ENCODE peak calls at places on chromosomes 7 and 10, in ten cellular contexts. One of them, this sample, is unnamed.

GRCh38 chr7:133854739-133855138 is 272.4 kb upstream of the LRGUK start:
- DNase-seq in tibial nerve: peak
- DNase-seq in choroid plexus epithelial cell: peak
- DNase-seq in RWPE1: peak
- DNase-seq in nephron progenitor cell: no peak
- DNase-seq in cardiac muscle cell: peak
- DNase-seq in progenitor cell of endocrine pancreas: no peak
- DNase-seq in WTC11: no peak
- DNase-seq in K562: peak
- DNase-seq in tibial artery: no peak
- DNase-seq in this sample: no peak

GRCh38 chr10:35872666-35873065 is 230.6 kb upstream of the FZD8 start:
- DNase-seq in WTC11: no peak
- DNase-seq in cardiac muscle cell: no peak
- DNase-seq in RWPE1: no peak
- DNase-seq in choroid plexus epithelial cell: no peak
- DNase-seq in K562: no peak
- DNase-seq in nephron progenitor cell: no peak
- DNase-seq in tibial nerve: no peak
- DNase-seq in progenitor cell of endocrine pancreas: no peak
- DNase-seq in tibial artery: no peak
- DNase-seq in this sample: no peak

GRCh38 chr7:77331938-77332695 is 84.0 kb downstream of the GSAP start:
- DNase-seq in nephron progenitor cell: peak
- DNase-seq in WTC11: peak
- DNase-seq in cardiac muscle cell: peak
- DNase-seq in K562: peak
- DNase-seq in RWPE1: peak
- DNase-seq in tibial nerve: peak
- DNase-seq in choroid plexus epithelial cell: peak
- DNase-seq in progenitor cell of endocrine pancreas: peak
- DNase-seq in tibial artery: peak
- DNase-seq in this sample: peak

GRCh38 chr7:25196132-25196896 is 32.0 kb downstream of the NPVF start:
- DNase-seq in choroid plexus epithelial cell: peak
- DNase-seq in nephron progenitor cell: no peak
- DNase-seq in cardiac muscle cell: no peak
- DNase-seq in tibial artery: no peak
- DNase-seq in WTC11: no peak
- DNase-seq in K562: no peak
- DNase-seq in tibial nerve: no peak
- DNase-seq in RWPE1: no peak
- DNase-seq in progenitor cell of endocrine pancreas: no peak
- DNase-seq in this sample: no peak

GRCh38 chr7:47991741-47992311 is 12.4 kb upstream of the HUS1 start:
- DNase-seq in RWPE1: peak
- DNase-seq in progenitor cell of endocrine pancreas: peak
- DNase-seq in tibial artery: peak
- DNase-seq in K562: peak
- DNase-seq in cardiac muscle cell: peak
- DNase-seq in tibial nerve: peak
- DNase-seq in WTC11: peak
- DNase-seq in choroid plexus epithelial cell: peak
- DNase-seq in nephron progenitor cell: peak
- DNase-seq in this sample: peak

GRCh38 chr7:74059681-74060588 is 23.7 kb upstream of the LIMK1 start:
- DNase-seq in nephron progenitor cell: no peak
- DNase-seq in K562: no peak
- DNase-seq in progenitor cell of endocrine pancreas: no peak
- DNase-seq in choroid plexus epithelial cell: no peak
- DNase-seq in cardiac muscle cell: no peak
- DNase-seq in RWPE1: peak
- DNase-seq in tibial artery: no peak
- DNase-seq in tibial nerve: no peak
- DNase-seq in WTC11: no peak
- DNase-seq in this sample: no peak

GRCh38 chr10:79242620-79243152 is 104.6 kb upstream of the PPIF start:
- DNase-seq in tibial nerve: no peak
- DNase-seq in WTC11: peak
- DNase-seq in cardiac muscle cell: peak
- DNase-seq in nephron progenitor cell: peak
- DNase-seq in RWPE1: peak
- DNase-seq in tibial artery: peak
- DNase-seq in K562: no peak
- DNase-seq in choroid plexus epithelial cell: peak
- DNase-seq in progenitor cell of endocrine pancreas: peak
- DNase-seq in this sample: peak

GRCh38 chr7:117445206-117445605 is 17.9 kb upstream of the ASZ1 start:
- DNase-seq in K562: no peak
- DNase-seq in progenitor cell of endocrine pancreas: no peak
- DNase-seq in nephron progenitor cell: no peak
- DNase-seq in RWPE1: no peak
- DNase-seq in tibial nerve: no peak
- DNase-seq in tibial artery: no peak
- DNase-seq in cardiac muscle cell: no peak
- DNase-seq in choroid plexus epithelial cell: peak
- DNase-seq in WTC11: no peak
- DNase-seq in this sample: no peak

GRCh38 chr10:20005638-20006037 is 189.4 kb downstream of the PLXDC2 start:
- DNase-seq in WTC11: no peak
- DNase-seq in tibial artery: no peak
- DNase-seq in nephron progenitor cell: no peak
- DNase-seq in progenitor cell of endocrine pancreas: no peak
- DNase-seq in tibial nerve: no peak
- DNase-seq in RWPE1: no peak
- DNase-seq in K562: no peak
- DNase-seq in choroid plexus epithelial cell: no peak
- DNase-seq in cardiac muscle cell: no peak
- DNase-seq in this sample: no peak

GRCh38 chr7:138886501-138886917 is 88.5 kb upstream of the ATP6V0A4 start:
- DNase-seq in progenitor cell of endocrine pancreas: no peak
- DNase-seq in tibial nerve: peak
- DNase-seq in K562: peak
- DNase-seq in choroid plexus epithelial cell: peak
- DNase-seq in WTC11: no peak
- DNase-seq in cardiac muscle cell: peak
- DNase-seq in tibial artery: no peak
- DNase-seq in RWPE1: peak
- DNase-seq in nephron progenitor cell: no peak
- DNase-seq in this sample: no peak

GRCh38 chr7:27144799-27145166 is 1.3 kb upstream of the HOXA5 start:
- DNase-seq in nephron progenitor cell: peak
- DNase-seq in tibial artery: no peak
- DNase-seq in progenitor cell of endocrine pancreas: no peak
- DNase-seq in RWPE1: no peak
- DNase-seq in tibial nerve: no peak
- DNase-seq in K562: no peak
- DNase-seq in WTC11: peak
- DNase-seq in choroid plexus epithelial cell: no peak
- DNase-seq in cardiac muscle cell: no peak
- DNase-seq in this sample: no peak

GRCh38 chr7:27143022-27143949 is at the start of gene HOXA5:
- DNase-seq in RWPE1: peak
- DNase-seq in WTC11: peak
- DNase-seq in nephron progenitor cell: peak
- DNase-seq in choroid plexus epithelial cell: peak
- DNase-seq in tibial nerve: no peak
- DNase-seq in cardiac muscle cell: no peak
- DNase-seq in progenitor cell of endocrine pancreas: peak
- DNase-seq in K562: no peak
- DNase-seq in tibial artery: peak
- DNase-seq in this sample: no peak

GRCh38 chr7:27145167-27145883 is 1.8 kb upstream of the HOXA5 start:
- DNase-seq in tibial nerve: no peak
- DNase-seq in WTC11: peak
- DNase-seq in nephron progenitor cell: peak
- DNase-seq in RWPE1: no peak
- DNase-seq in progenitor cell of endocrine pancreas: no peak
- DNase-seq in tibial artery: no peak
- DNase-seq in K562: no peak
- DNase-seq in choroid plexus epithelial cell: no peak
- DNase-seq in cardiac muscle cell: no peak
- DNase-seq in this sample: no peak

GRCh38 chr7:27142562-27143021 is 889 bp downstream of the HOXA5 start:
- DNase-seq in K562: no peak
- DNase-seq in RWPE1: no peak
- DNase-seq in nephron progenitor cell: no peak
- DNase-seq in tibial nerve: no peak
- DNase-seq in WTC11: no peak
- DNase-seq in tibial artery: no peak
- DNase-seq in cardiac muscle cell: no peak
- DNase-seq in choroid plexus epithelial cell: no peak
- DNase-seq in progenitor cell of endocrine pancreas: no peak
- DNase-seq in this sample: no peak

DNA sequence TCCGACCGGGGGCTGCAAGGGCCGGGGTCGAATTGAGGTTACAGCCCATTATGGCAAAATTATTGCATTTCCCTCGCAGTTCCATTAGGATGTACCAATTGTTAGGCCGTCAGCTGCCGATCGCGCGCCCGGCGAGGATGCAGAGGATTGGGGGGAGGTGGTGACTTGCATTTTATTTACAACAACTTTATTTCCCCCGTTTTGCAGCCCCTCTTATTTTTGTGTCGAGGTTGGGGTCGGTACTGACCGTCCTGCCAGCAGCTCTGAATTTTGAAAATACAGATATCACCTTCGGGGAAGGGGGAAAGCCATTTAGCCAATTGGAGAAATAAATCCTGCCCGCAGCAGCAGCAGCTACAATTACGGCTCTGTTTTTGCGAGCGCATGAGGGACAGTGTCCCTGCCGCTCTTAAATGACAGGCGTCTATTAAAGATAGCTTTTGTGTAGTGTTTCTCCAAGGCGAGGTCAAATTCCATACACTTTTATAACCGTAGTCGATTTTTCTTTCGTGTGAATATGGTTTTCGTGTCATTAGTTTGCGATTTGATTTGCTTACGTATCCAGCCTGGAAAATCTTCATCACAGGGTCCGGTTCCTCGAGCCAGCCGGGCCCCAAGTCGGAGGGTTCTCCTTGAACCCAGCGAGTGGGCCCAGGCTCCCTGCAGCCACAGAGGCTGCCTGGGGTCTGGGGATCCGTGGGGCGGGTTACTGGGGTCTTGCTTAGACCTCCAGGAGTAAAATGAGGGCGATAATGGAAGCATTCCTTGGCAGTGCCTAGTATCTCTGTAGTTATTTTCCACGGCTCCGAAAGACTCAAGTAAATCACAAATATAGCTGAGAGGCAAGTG is 693 bp upstream of the HOXA5 start:
- DNase-seq in WTC11: no peak
- DNase-seq in tibial artery: no peak
- DNase-seq in tibial nerve: no peak
- DNase-seq in RWPE1: no peak
- DNase-seq in nephron progenitor cell: no peak
- DNase-seq in progenitor cell of endocrine pancreas: no peak
- DNase-seq in K562: no peak
- DNase-seq in cardiac muscle cell: no peak
- DNase-seq in choroid plexus epithelial cell: no peak
- DNase-seq in this sample: no peak
- TF ChIP-seq CTCF in WTC11: no peak
- TF ChIP-seq CTCF in tibial artery: no peak
- TF ChIP-seq CTCF in tibial nerve: no peak
- TF ChIP-seq CTCF in RWPE1: peak
- TF ChIP-seq CTCF in nephron progenitor cell: peak
- TF ChIP-seq CTCF in progenitor cell of endocrine pancreas: no peak
- TF ChIP-seq CTCF in K562: no peak
- TF ChIP-seq CTCF in cardiac muscle cell: no peak
- TF ChIP-seq CTCF in choroid plexus epithelial cell: no peak
- TF ChIP-seq CTCF in this sample: no peak

GRCh38 chr10:56116684-56117083 is 244.4 kb downstream of the ZWINT start:
- DNase-seq in RWPE1: no peak
- DNase-seq in cardiac muscle cell: peak
- DNase-seq in choroid plexus epithelial cell: no peak
- DNase-seq in K562: no peak
- DNase-seq in tibial nerve: no peak
- DNase-seq in nephron progenitor cell: no peak
- DNase-seq in WTC11: no peak
- DNase-seq in tibial artery: no peak
- DNase-seq in progenitor cell of endocrine pancreas: no peak
- DNase-seq in this sample: no peak
- TF ChIP-seq CTCF in RWPE1: no peak
- TF ChIP-seq CTCF in cardiac muscle cell: no peak
- TF ChIP-seq CTCF in choroid plexus epithelial cell: no peak
- TF ChIP-seq CTCF in K562: no peak
- TF ChIP-seq CTCF in tibial nerve: no peak
- TF ChIP-seq CTCF in nephron progenitor cell: peak
- TF ChIP-seq CTCF in WTC11: no peak
- TF ChIP-seq CTCF in tibial artery: no peak
- TF ChIP-seq CTCF in progenitor cell of endocrine pancreas: peak
- TF ChIP-seq CTCF in this sample: no peak

DNA sequence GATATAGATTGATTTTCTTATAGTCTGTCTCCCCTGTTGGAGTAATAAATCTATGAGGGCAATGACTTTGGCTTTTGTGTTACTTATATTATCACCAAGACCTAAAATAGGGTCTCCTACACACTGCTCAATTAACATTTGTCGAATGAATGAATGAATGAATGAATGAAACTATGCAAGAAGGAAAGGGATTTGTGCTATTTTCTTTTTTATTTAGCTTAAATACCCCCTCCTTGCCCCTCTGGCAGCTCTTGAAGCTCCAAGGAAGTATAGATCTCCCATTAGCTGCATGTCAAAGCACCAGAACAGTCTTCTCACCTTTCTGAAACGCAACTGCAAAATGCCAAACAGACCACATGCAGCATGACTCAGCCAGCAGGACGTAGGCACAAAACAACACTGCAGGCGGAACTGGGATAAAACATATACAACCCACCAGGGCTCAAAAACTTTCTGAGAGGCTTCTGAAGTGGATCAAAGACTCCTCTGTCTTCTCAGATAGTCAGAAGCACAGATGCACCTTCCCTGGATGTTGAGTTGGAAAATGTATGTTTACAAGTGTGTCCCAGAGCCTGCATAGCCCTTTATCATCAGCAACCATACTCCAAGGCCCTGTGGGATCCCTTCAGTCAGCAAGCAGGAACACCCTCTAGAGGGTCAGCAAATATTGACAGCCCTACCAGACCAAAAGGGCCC is 187.8 kb downstream of the NPSR1 start:
- DNase-seq in WTC11: no peak
- DNase-seq in nephron progenitor cell: no peak
- DNase-seq in K562: no peak
- DNase-seq in cardiac muscle cell: no peak
- DNase-seq in RWPE1: peak
- DNase-seq in tibial artery: no peak
- DNase-seq in choroid plexus epithelial cell: peak
- DNase-seq in tibial nerve: no peak
- DNase-seq in progenitor cell of endocrine pancreas: no peak
- DNase-seq in this sample: no peak
- TF ChIP-seq CTCF in WTC11: no peak
- TF ChIP-seq CTCF in nephron progenitor cell: no peak
- TF ChIP-seq CTCF in K562: peak
- TF ChIP-seq CTCF in cardiac muscle cell: no peak
- TF ChIP-seq CTCF in RWPE1: no peak
- TF ChIP-seq CTCF in tibial artery: no peak
- TF ChIP-seq CTCF in choroid plexus epithelial cell: no peak
- TF ChIP-seq CTCF in tibial nerve: no peak
- TF ChIP-seq CTCF in progenitor cell of endocrine pancreas: no peak
- TF ChIP-seq CTCF in this sample: no peak

DNA sequence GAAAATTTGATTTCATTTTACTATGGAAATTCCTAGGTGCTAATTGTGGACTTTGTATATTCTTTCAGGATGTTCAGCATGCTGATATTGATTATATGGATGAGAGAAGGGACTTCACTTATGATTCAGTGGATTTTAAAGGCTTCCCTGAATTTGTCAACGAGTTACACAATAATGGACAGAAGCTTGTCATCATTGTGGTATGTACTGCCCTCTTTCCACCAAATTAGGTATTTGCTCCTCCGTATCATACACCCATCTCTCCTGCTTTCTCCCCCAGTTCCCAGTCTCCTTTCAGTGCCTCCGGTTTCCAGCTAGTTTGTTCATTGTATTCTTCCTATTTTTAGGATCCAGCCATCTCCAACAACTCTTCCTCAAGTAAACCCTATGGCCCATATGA is 34.6 kb downstream of the MGAM start:
- DNase-seq in nephron progenitor cell: no peak
- DNase-seq in tibial artery: no peak
- DNase-seq in choroid plexus epithelial cell: peak
- DNase-seq in WTC11: no peak
- DNase-seq in K562: no peak
- DNase-seq in RWPE1: peak
- DNase-seq in progenitor cell of endocrine pancreas: no peak
- DNase-seq in tibial nerve: no peak
- DNase-seq in cardiac muscle cell: no peak
- DNase-seq in this sample: no peak
- TF ChIP-seq CTCF in nephron progenitor cell: no peak
- TF ChIP-seq CTCF in tibial artery: no peak
- TF ChIP-seq CTCF in choroid plexus epithelial cell: peak
- TF ChIP-seq CTCF in WTC11: no peak
- TF ChIP-seq CTCF in K562: no peak
- TF ChIP-seq CTCF in RWPE1: no peak
- TF ChIP-seq CTCF in progenitor cell of endocrine pancreas: no peak
- TF ChIP-seq CTCF in tibial nerve: no peak
- TF ChIP-seq CTCF in cardiac muscle cell: no peak
- TF ChIP-seq CTCF in this sample: no peak